ENCODE peak calls at places on chromosomes 4 and X, in four cellular contexts. One of them, this sample, is unnamed.

GRCh38 chr4:80471701-80472100 is 136.2 kb downstream of the CFAP299 start:
- DNase-seq in GM12878: no peak
- DNase-seq in IMR-90: peak
- DNase-seq in MM.1S: peak
- DNase-seq in this sample: peak

GRCh38 chr4:7854697-7855370 is 84.8 kb downstream of the AFAP1 start:
- DNase-seq in GM12878: peak
- DNase-seq in IMR-90: no peak
- DNase-seq in MM.1S: no peak
- DNase-seq in this sample: no peak

GRCh38 chr4:169270810-169271691 is at the start of gene SH3RF1:
- DNase-seq in GM12878: no peak
- DNase-seq in MM.1S: peak
- DNase-seq in IMR-90: peak
- DNase-seq in this sample: peak

GRCh38 chr4:791866-792630 is 33.9 kb downstream of the CPLX1 start:
- DNase-seq in IMR-90: no peak
- DNase-seq in MM.1S: no peak
- DNase-seq in GM12878: no peak
- DNase-seq in this sample: peak

GRCh38 chr4:72971572-72971971 is 97.9 kb downstream of the COX18 start:
- DNase-seq in MM.1S: no peak
- DNase-seq in GM12878: no peak
- DNase-seq in IMR-90: peak
- DNase-seq in this sample: peak

GRCh38 chr4:48047896-48048295 is 31.3 kb downstream of the NIPAL1 start:
- DNase-seq in IMR-90: no peak
- DNase-seq in GM12878: no peak
- DNase-seq in MM.1S: no peak
- DNase-seq in this sample: no peak

GRCh38 chr4:16464651-16465050 is 238.4 kb upstream of the TAPT1 start:
- DNase-seq in MM.1S: no peak
- DNase-seq in GM12878: no peak
- DNase-seq in IMR-90: no peak
- DNase-seq in this sample: no peak

GRCh38 chrX:41600266-41600665 is 88.5 kb upstream of the GPR34 start:
- DNase-seq in MM.1S: no peak
- DNase-seq in GM12878: no peak
- DNase-seq in IMR-90: peak
- DNase-seq in this sample: no peak

GRCh38 chr4:63221477-63221876 is 1187.8 kb downstream of the TECRL start:
- DNase-seq in MM.1S: no peak
- DNase-seq in IMR-90: no peak
- DNase-seq in GM12878: no peak
- DNase-seq in this sample: no peak

GRCh38 chrX:137031517-137032377 is 2.0 kb downstream of the GPR101 start:
- DNase-seq in IMR-90: peak
- DNase-seq in MM.1S: peak
- DNase-seq in GM12878: peak
- DNase-seq in this sample: peak

DNA sequence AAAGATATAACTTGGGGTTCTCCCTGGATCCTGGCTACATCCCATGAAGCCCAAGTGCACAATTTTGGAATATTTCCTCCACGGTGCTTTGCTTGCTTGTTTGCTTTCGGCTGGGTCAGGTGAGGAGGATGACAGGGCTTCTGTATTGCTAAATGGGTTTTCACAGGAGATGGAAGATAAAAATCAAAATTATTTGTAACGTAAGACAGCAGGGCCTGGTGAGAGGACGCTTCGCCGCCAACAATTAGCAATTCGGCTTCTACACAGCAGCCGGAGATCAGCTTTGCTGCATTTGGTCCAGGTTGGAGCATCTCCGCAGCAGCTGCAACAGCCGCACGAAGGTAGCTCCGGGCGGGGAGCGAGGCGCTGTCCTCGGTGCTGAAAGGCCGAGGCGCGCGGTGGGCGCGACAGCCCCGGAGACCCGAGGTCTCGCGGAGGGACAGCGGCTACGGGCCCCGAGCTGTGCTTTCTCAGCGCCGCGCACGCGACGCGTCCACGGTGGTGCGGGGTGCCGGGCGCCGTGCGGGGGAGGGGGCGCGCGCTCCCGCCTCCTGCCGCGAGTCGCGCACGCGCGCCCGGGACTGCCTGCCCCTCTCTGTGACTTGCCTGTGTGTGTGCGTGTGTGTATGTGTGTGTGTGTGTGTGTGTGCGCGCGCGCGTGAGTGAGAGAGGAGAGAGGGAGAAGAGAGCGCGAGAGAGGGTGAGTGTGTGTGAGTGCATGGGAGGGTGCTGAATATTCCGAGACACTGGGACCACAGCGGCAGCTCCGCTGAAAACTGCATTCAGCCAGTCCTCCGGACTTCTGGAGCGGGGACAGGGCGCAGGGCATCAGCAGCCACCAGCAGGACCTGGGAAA is at the start of gene GRIA2:
- DNase-seq in GM12878: no peak
- DNase-seq in IMR-90: peak
- DNase-seq in MM.1S: no peak
- DNase-seq in this sample: no peak
- H3K4me3 ChIP-seq in GM12878: no peak
- H3K4me3 ChIP-seq in IMR-90: peak
- H3K4me3 ChIP-seq in MM.1S: no peak
- H3K4me3 ChIP-seq in this sample: no peak

DNA sequence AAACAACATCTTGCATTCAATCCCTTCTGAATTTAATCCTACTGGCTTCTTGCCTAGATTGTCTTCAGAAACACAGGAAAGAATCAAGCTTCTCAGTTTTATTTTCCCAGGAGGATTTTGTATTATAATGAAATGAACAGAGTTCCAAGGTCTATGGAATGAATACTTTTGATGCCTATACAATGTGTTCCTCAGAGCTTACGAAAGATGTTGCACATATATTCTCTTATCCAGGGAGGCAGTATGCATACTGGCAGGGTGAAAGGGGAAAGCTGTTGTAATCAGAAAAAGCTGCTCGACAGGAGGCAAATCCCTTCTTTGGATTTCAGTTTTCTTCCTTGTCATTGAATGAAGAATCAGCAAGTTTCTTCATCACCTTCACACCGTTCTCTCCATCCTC is 8.8 kb downstream of the TMPRSS11D start:
- DNase-seq in MM.1S: no peak
- DNase-seq in GM12878: no peak
- DNase-seq in IMR-90: no peak
- DNase-seq in this sample: no peak
- H2AFZ ChIP-seq in MM.1S: no peak
- H2AFZ ChIP-seq in GM12878: no peak
- H2AFZ ChIP-seq in IMR-90: peak
- H2AFZ ChIP-seq in this sample: no peak

GRCh38 chr4:101793397-101793796 is 2.9 kb downstream of the BANK1 start:
- DNase-seq in IMR-90: no peak
- DNase-seq in MM.1S: no peak
- DNase-seq in GM12878: no peak
- DNase-seq in this sample: no peak
- H3K4me3 ChIP-seq in IMR-90: no peak
- H3K4me3 ChIP-seq in MM.1S: no peak
- H3K4me3 ChIP-seq in GM12878: no peak
- H3K4me3 ChIP-seq in this sample: no peak

GRCh38 chrX:13120017-13120416 is 75.6 kb upstream of the FAM9C start:
- DNase-seq in GM12878: no peak
- DNase-seq in IMR-90: peak
- DNase-seq in MM.1S: no peak
- DNase-seq in this sample: peak

GRCh38 chrX:13125188-13125587 is 80.8 kb upstream of the FAM9C start:
- DNase-seq in GM12878: no peak
- DNase-seq in IMR-90: no peak
- DNase-seq in MM.1S: no peak
- DNase-seq in this sample: no peak

GRCh38 chrX:13123857-13124345 is 79.5 kb upstream of the FAM9C start:
- DNase-seq in GM12878: no peak
- DNase-seq in MM.1S: no peak
- DNase-seq in IMR-90: peak
- DNase-seq in this sample: peak

GRCh38 chrX:13121020-13121419 is 76.6 kb upstream of the FAM9C start:
- DNase-seq in IMR-90: no peak
- DNase-seq in GM12878: no peak
- DNase-seq in MM.1S: no peak
- DNase-seq in this sample: no peak

GRCh38 chrX:13123247-13123856 is 78.9 kb upstream of the FAM9C start:
- DNase-seq in MM.1S: no peak
- DNase-seq in IMR-90: no peak
- DNase-seq in GM12878: no peak
- DNase-seq in this sample: peak
- H2AFZ ChIP-seq in MM.1S: no peak
- H2AFZ ChIP-seq in IMR-90: no peak
- H2AFZ ChIP-seq in GM12878: peak
- H2AFZ ChIP-seq in this sample: peak

GRCh38 chrX:48683411-48683982 is at the start of gene WAS:
- DNase-seq in GM12878: peak
- DNase-seq in IMR-90: no peak
- DNase-seq in MM.1S: peak
- DNase-seq in this sample: no peak
- H3K4me3 ChIP-seq in GM12878: peak
- H3K4me3 ChIP-seq in IMR-90: no peak
- H3K4me3 ChIP-seq in MM.1S: peak
- H3K4me3 ChIP-seq in this sample: no peak

GRCh38 chr4:2755821-2756690 is at the start of gene TNIP2:
- DNase-seq in IMR-90: peak
- DNase-seq in GM12878: no peak
- DNase-seq in MM.1S: peak
- DNase-seq in this sample: peak
- H2AFZ ChIP-seq in IMR-90: peak
- H2AFZ ChIP-seq in GM12878: peak
- H2AFZ ChIP-seq in MM.1S: peak
- H2AFZ ChIP-seq in this sample: peak

This sample was measured in PC-3.